ENCODE peak calls at places on chromosome 7, in five cellular contexts. I is H7, K is astrocyte of the spinal cord, J is neural progenitor cell, C is lung. M is an unnamed sample.

GRCh38 chr7:134514663-134515062 is 12.7 kb upstream of the AKR1B10 start:
- DNase-seq in I (peak; percentile 24), K (peak; percentile 80), J (peak; percentile 81), C (no peak), M (peak; percentile 89)

GRCh38 chr7:97174308-97174707 is 56.8 kb downstream of the SDHAF3 start:
- DNase-seq in I (no peak), K (no peak), J (no peak), C (no peak), M (peak; percentile 16)

GRCh38 chr7:124723012-124723411 is 42.6 kb downstream of the GPR37 start:
- DNase-seq in I (no peak), K (peak; percentile 53), J (no peak), C (no peak), M (peak; percentile 69)

GRCh38 chr7:44398953-44399574 is 73.7 kb upstream of the CAMK2B start:
- DNase-seq in I (no peak), K (peak; percentile 45), J (no peak), C (no peak), M (peak; percentile 68)

GRCh38 chr7:63925626-63926460 is 72.8 kb upstream of the ZNF722 start:
- DNase-seq in I (no peak), K (no peak), J (no peak), C (peak; percentile 93), M (peak; percentile 2)

GRCh38 chr7:78203042-78203720 is 404.6 kb downstream of the PHTF2 start:
- DNase-seq in I (no peak), K (no peak), J (no peak), C (no peak), M (no peak)

GRCh38 chr7:99403764-99404163 is 4.6 kb downstream of the PDAP1 start:
- DNase-seq in I (no peak), K (no peak), J (no peak), C (no peak), M (no peak)

GRCh38 chr7:151621961-151622360 is 102.3 kb upstream of the RHEB start:
- DNase-seq in I (no peak), K (no peak), J (no peak), C (no peak), M (no peak)

GRCh38 chr7:119720541-119720940 is 552.4 kb upstream of the KCND2 start:
- DNase-seq in I (no peak), K (peak; percentile 81), J (no peak), C (no peak), M (peak; percentile 94)

GRCh38 chr7:38506004-38506403 is 125.2 kb downstream of the AMPH start:
- DNase-seq in I (no peak), K (no peak), J (no peak), C (no peak), M (no peak)

GRCh38 chr7:133919810-133920209 is 207.3 kb upstream of the LRGUK start:
- DNase-seq in I (no peak), K (no peak), J (no peak), C (no peak), M (peak; percentile 8)

GRCh38 chr7:24831240-24831639 is 74.0 kb upstream of the GSDME start:
- DNase-seq in I (no peak), K (peak; percentile 83), J (no peak), C (no peak), M (peak; percentile 39)

GRCh38 chr7:116229359-116229758 is 19.0 kb downstream of the TES start:
- DNase-seq in I (no peak), K (no peak), J (no peak), C (no peak), M (no peak)

GRCh38 chr7:93715234-93715633 is 140.7 kb upstream of the CALCR start:
- DNase-seq in I (peak; percentile 32), K (peak; percentile 46), J (peak; percentile 64), C (peak; percentile 35), M (peak; percentile 76)

GRCh38 chr7:158702944-158703343 is 1.7 kb downstream of the NCAPG2 start:
- DNase-seq in I (no peak), K (no peak), J (no peak), C (no peak), M (no peak)

GRCh38 chr7:130971297-130971696 is 237.3 kb upstream of the KLF14 start:
- DNase-seq in I (no peak), K (no peak), J (no peak), C (no peak), M (no peak)

GRCh38 chr7:44977956-44978355 is 859 bp downstream of the MYO1G start:
- DNase-seq in I (no peak), K (no peak), J (no peak), C (no peak), M (no peak)

GRCh38 chr7:142812437-142813215 is 41.9 kb downstream of the PRSS2 start:
- DNase-seq in I (no peak), K (no peak), J (no peak), C (no peak), M (no peak)

GRCh38 chr7:268991-269390 is 21.0 kb upstream of the FOXL3 start:
- DNase-seq in I (peak; percentile 21), K (no peak), J (no peak), C (no peak), M (no peak)

GRCh38 chr7:85719981-85720963 is 533.4 kb upstream of the SEMA3D start:
- DNase-seq in I (no peak), K (peak; percentile 55), J (no peak), C (no peak), M (peak; percentile 88)

GRCh38 chr7:158237672-158238335 is 349.8 kb downstream of the PTPRN2 start:
- DNase-seq in I (peak; percentile 63), K (no peak), J (no peak), C (no peak), M (no peak)

GRCh38 chr7:135980665-135981180 is 3.6 kb upstream of the MTPN start:
- DNase-seq in I (no peak), K (peak; percentile 59), J (no peak), C (peak; percentile 29), M (peak; percentile 54)

GRCh38 chr7:103343758-103344452 is 662 bp downstream of the DNAJC2 start:
- DNase-seq in I (no peak), K (peak; percentile 30), J (peak; percentile 33), C (no peak), M (peak; percentile 43)

GRCh38 chr7:30157217-30157616 is 22.4 kb downstream of the MTURN start:
- DNase-seq in I (no peak), K (no peak), J (no peak), C (no peak), M (no peak)

GRCh38 chr7:140229591-140230516 is 53.1 kb upstream of the KDM7A start:
- DNase-seq in I (peak; percentile 84), K (no peak), J (peak; percentile 59), C (no peak), M (no peak)

GRCh38 chr7:132859199-132859598 is 222.7 kb downstream of the CHCHD3 start:
- DNase-seq in I (no peak), K (no peak), J (no peak), C (no peak), M (no peak)

GRCh38 chr7:92527300-92528187 is 776 bp downstream of the PEX1 start:
- DNase-seq in I (peak; percentile 72), K (peak; percentile 54), J (peak; percentile 80), C (peak; percentile 30), M (peak; percentile 42)

GRCh38 chr7:1027285-1028043 is 16.9 kb upstream of the GPR146 start:
- DNase-seq in I (peak; percentile 91), K (peak; percentile 45), J (peak; percentile 68), C (no peak), M (peak; percentile 58)

GRCh38 chr7:70131807-70132565 is 533.7 kb downstream of the AUTS2 start:
- DNase-seq in I (no peak), K (no peak), J (no peak), C (no peak), M (no peak)

GRCh38 chr7:108836246-108836645 is 266.6 kb downstream of the DNAJB9 start:
- DNase-seq in I (no peak), K (peak; percentile 35), J (no peak), C (no peak), M (no peak)

GRCh38 chr7:84508569-84508968 is 314.0 kb upstream of the SEMA3A start:
- DNase-seq in I (no peak), K (no peak), J (no peak), C (no peak), M (no peak)

GRCh38 chr7:93958651-93959050 is 37.1 kb downstream of the GNG11 start:
- DNase-seq in I (no peak), K (no peak), J (no peak), C (no peak), M (no peak)

GRCh38 chr7:46321556-46322205 is 400.6 kb upstream of the IGFBP3 start:
- DNase-seq in I (no peak), K (peak; percentile 81), J (no peak), C (no peak), M (peak; percentile 68)

GRCh38 chr7:121530251-121531174 is 134.4 kb upstream of the FAM3C start:
- DNase-seq in I (no peak), K (peak; percentile 99), J (no peak), C (no peak), M (peak; percentile 98)

GRCh38 chr7:44080118-44080517 is 2.2 kb downstream of the POLM start:
- DNase-seq in I (no peak), K (no peak), J (no peak), C (no peak), M (no peak)

GRCh38 chr7:128266891-128267839 is 26.1 kb downstream of the LEP start:
- DNase-seq in I (peak; percentile 88), K (peak; percentile 48), J (peak; percentile 73), C (peak; percentile 36), M (peak; percentile 62)
- H3K4me3 ChIP-seq in I (no peak overlapping the region), K (peak overlapping the region; percentile 20), J (peak overlapping the region; percentile 25), C (no peak overlapping the region), M (peak overlapping the region; percentile 47)

GRCh38 chr7:51301806-51302205 is 14.8 kb downstream of the COBL start:
- DNase-seq in I (no peak), K (no peak), J (no peak), C (no peak), M (no peak)
- H3K4me3 ChIP-seq in I (no peak overlapping the region), K (no peak overlapping the region), J (no peak overlapping the region), C (no peak overlapping the region), M (no peak overlapping the region)

GRCh38 chr7:101250324-101250723 is 5.4 kb upstream of the FIS1 start:
- DNase-seq in I (no peak), K (no peak), J (no peak), C (no peak), M (no peak)
- H3K4me3 ChIP-seq in I (no peak overlapping the region), K (no peak overlapping the region), J (no peak overlapping the region), C (no peak overlapping the region), M (no peak overlapping the region)

GRCh38 chr7:25952277-25953057 is 199.5 kb upstream of the NFE2L3 start:
- DNase-seq in I (peak; percentile 50), K (no peak), J (no peak), C (no peak), M (no peak)
- H3K4me3 ChIP-seq in I (no peak overlapping the region), K (no peak overlapping the region), J (peak overlapping the region; percentile 61), C (no peak overlapping the region), M (no peak overlapping the region)

GRCh38 chr7:147081117-147081516 is 964.5 kb downstream of the CNTNAP2 start:
- DNase-seq in I (no peak), K (no peak), J (no peak), C (no peak), M (no peak)
- H3K4me3 ChIP-seq in I (no peak overlapping the region), K (no peak overlapping the region), J (no peak overlapping the region), C (no peak overlapping the region), M (no peak overlapping the region)

M was measured in choroid plexus epithelial cell.